ENCODE peak calls at places on chromosomes 1 and 21, in six cellular contexts. T is fibroblast of lung, N is PC-9, I is heart right ventricle, Y is neural progenitor cell, E is mammary epithelial cell. Q is an unnamed sample.

GRCh38 chr1:174965006-174965971 is 34.5 kb upstream of the CACYBP start:
- DNase-seq in T (no peak), N (no peak), I (no peak), Y (no peak), E (no peak), Q (no peak)

GRCh38 chr21:41250519-41250918 is 66.1 kb upstream of the FAM3B start:
- DNase-seq in T (peak), N (no peak), I (no peak), Y (no peak), E (peak), Q (no peak)

GRCh38 chr1:223667484-223668182 is 2.1 kb upstream of the CAPN8 start:
- DNase-seq in T (no peak), N (peak), I (no peak), Y (no peak), E (no peak), Q (no peak)

GRCh38 chr1:240237305-240237721 is 145.6 kb downstream of the FMN2 start:
- DNase-seq in T (peak), N (no peak), I (no peak), Y (no peak), E (no peak), Q (no peak)

GRCh38 chr21:39022901-39023693 is 160.2 kb downstream of the PSMG1 start:
- DNase-seq in T (peak), N (no peak), I (peak), Y (no peak), E (no peak), Q (no peak)

GRCh38 chr1:10745886-10746455 is 50.5 kb downstream of the CASZ1 start:
- DNase-seq in T (no peak), N (no peak), I (no peak), Y (no peak), E (no peak), Q (no peak)

GRCh38 chr1:206905295-206906164 is 8.3 kb downstream of the IL24 start:
- DNase-seq in T (peak), N (peak), I (no peak), Y (no peak), E (peak), Q (peak)

GRCh38 chr1:78884685-78885452 is 121.7 kb downstream of the ADGRL4 start:
- DNase-seq in T (peak), N (no peak), I (no peak), Y (peak), E (no peak), Q (no peak)

GRCh38 chr21:16569679-16570078 is 839.9 kb downstream of the USP25 start:
- DNase-seq in T (no peak), N (no peak), I (no peak), Y (no peak), E (no peak), Q (no peak)

GRCh38 chr1:17170571-17170970 is 34.4 kb upstream of the PADI1 start:
- DNase-seq in T (peak), N (no peak), I (no peak), Y (no peak), E (peak), Q (no peak)

GRCh38 chr1:100354971-100355394 is 2.7 kb downstream of the CDC14A start:
- DNase-seq in T (peak), N (peak), I (no peak), Y (peak), E (peak), Q (peak)

GRCh38 chr1:27589841-27590426 is 14.0 kb downstream of the AHDC1 start:
- DNase-seq in T (peak), N (no peak), I (peak), Y (no peak), E (no peak), Q (no peak)

GRCh38 chr1:50972766-50973165 is 2.7 kb downstream of the CDKN2C start:
- DNase-seq in T (peak), N (no peak), I (no peak), Y (no peak), E (peak), Q (no peak)

GRCh38 chr1:27633640-27634165 is 1.3 kb downstream of the FGR start:
- DNase-seq in T (no peak), N (no peak), I (no peak), Y (no peak), E (no peak), Q (no peak)

GRCh38 chr1:1087351-1088035 is 13.4 kb upstream of the RNF223 start:
- DNase-seq in T (no peak), N (no peak), I (no peak), Y (no peak), E (no peak), Q (no peak)

GRCh38 chr1:185426761-185427698 is 110.0 kb upstream of the IVNS1ABP start:
- DNase-seq in T (no peak), N (no peak), I (peak), Y (no peak), E (no peak), Q (no peak)

GRCh38 chr21:39700318-39700717 is 44.7 kb upstream of the IGSF5 start:
- DNase-seq in T (no peak), N (no peak), I (no peak), Y (no peak), E (no peak), Q (no peak)

GRCh38 chr1:200154069-200154767 is 126.7 kb downstream of the NR5A2 start:
- DNase-seq in T (no peak), N (no peak), I (no peak), Y (no peak), E (peak), Q (peak)

GRCh38 chr1:235671992-235672391 is 22.4 kb upstream of the GNG4 start:
- DNase-seq in T (no peak), N (no peak), I (no peak), Y (no peak), E (no peak), Q (no peak)

GRCh38 chr1:40736085-40736531 is 44.6 kb downstream of the NFYC start:
- DNase-seq in T (peak), N (no peak), I (no peak), Y (peak), E (peak), Q (peak)

GRCh38 chr1:31679676-31680230 is 24.1 kb downstream of the COL16A1 start:
- DNase-seq in T (no peak), N (no peak), I (no peak), Y (no peak), E (no peak), Q (no peak)

GRCh38 chr1:26239936-26240335 is 5.9 kb downstream of the CEP85 start:
- DNase-seq in T (no peak), N (no peak), I (no peak), Y (no peak), E (no peak), Q (no peak)

GRCh38 chr1:212595787-212596714 is 12.5 kb upstream of the ATF3 start:
- DNase-seq in T (peak), N (peak), I (no peak), Y (no peak), E (peak), Q (peak)

GRCh38 chr1:236403905-236404696 is 10.0 kb downstream of the EDARADD start:
- DNase-seq in T (no peak), N (no peak), I (no peak), Y (no peak), E (no peak), Q (no peak)

GRCh38 chr1:175222296-175222938 is 29.8 kb upstream of the KIAA0040 start:
- DNase-seq in T (no peak), N (no peak), I (no peak), Y (no peak), E (peak), Q (peak)

GRCh38 chr1:161218301-161219077 is 3.4 kb downstream of the FCER1G start:
- DNase-seq in T (no peak), N (no peak), I (no peak), Y (no peak), E (no peak), Q (no peak)

GRCh38 chr21:42319851-42320602 is 4.8 kb upstream of the TFF3 start:
- DNase-seq in T (no peak), N (no peak), I (no peak), Y (no peak), E (no peak), Q (no peak)

GRCh38 chr1:213723187-213723586 is 264.6 kb upstream of the PROX1 start:
- DNase-seq in T (no peak), N (no peak), I (no peak), Y (peak), E (no peak), Q (no peak)

GRCh38 chr1:41319803-41320711 is 41.2 kb upstream of the FOXO6 start:
- DNase-seq in T (no peak), N (no peak), I (peak), Y (no peak), E (no peak), Q (no peak)

GRCh38 chr1:95247607-95248006 is 13.6 kb downstream of the RWDD3 start:
- DNase-seq in T (no peak), N (no peak), I (no peak), Y (no peak), E (no peak), Q (no peak)

GRCh38 chr1:172671591-172671990 is 12.7 kb downstream of the FASLG start:
- DNase-seq in T (no peak), N (peak), I (no peak), Y (no peak), E (peak), Q (peak)

GRCh38 chr1:60425528-60425927 is 352.0 kb upstream of the C1orf87 start:
- DNase-seq in T (peak), N (no peak), I (no peak), Y (peak), E (no peak), Q (peak)

GRCh38 chr1:57485643-57486042 is 61.8 kb upstream of the DAB1 start:
- DNase-seq in T (peak), N (no peak), I (no peak), Y (no peak), E (peak), Q (no peak)

GRCh38 chr1:205766038-205766437 is 9.2 kb downstream of the RAB29 start:
- DNase-seq in T (no peak), N (no peak), I (no peak), Y (no peak), E (peak), Q (peak)

GRCh38 chr1:82161651-82162238 is 361.0 kb downstream of the ADGRL2 start:
- DNase-seq in T (peak), N (no peak), I (no peak), Y (no peak), E (no peak), Q (no peak)

GRCh38 chr1:180646093-180646492 is 14.3 kb downstream of the XPR1 start:
- DNase-seq in T (no peak), N (no peak), I (no peak), Y (no peak), E (no peak), Q (no peak)

GRCh38 chr21:36749935-36750578 is 51.1 kb downstream of the SIM2 start:
- DNase-seq in T (peak), N (no peak), I (no peak), Y (peak), E (no peak), Q (no peak)

GRCh38 chr1:7886346-7886745 is 33.5 kb upstream of the UTS2 start:
- DNase-seq in T (no peak), N (no peak), I (no peak), Y (no peak), E (peak), Q (peak)

GRCh38 chr1:12161662-12162458 is 4.9 kb upstream of the TNFRSF1B start:
- DNase-seq in T (peak), N (peak), I (peak), Y (no peak), E (peak), Q (peak)

GRCh38 chr1:182087951-182088350 is 26.4 kb upstream of the ZNF648 start:
- DNase-seq in T (no peak), N (peak), I (no peak), Y (no peak), E (peak), Q (peak)
- H3K27ac ChIP-seq in T (no peak), N (no peak), I (no peak), Y (no peak), E (peak), Q (peak)

DNA sequence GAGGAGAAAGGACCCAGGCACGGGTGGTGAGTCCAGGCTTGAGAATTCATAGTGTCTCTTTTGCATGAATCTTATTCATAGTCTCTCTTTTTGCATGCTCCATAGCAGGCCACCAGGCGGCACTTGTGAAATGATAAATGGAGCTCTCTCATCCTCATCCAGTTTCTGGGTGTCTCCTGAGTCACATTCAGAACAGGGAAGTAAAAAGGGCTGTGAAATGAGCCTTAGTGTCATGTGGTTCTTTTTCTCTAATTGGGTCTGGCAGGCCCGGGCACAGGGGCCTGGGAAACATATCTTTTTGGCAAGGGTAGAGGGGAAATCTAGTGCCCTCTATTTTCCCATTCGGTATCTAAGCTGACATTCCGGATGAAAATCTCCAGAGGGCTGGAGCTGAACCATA is 19.1 kb upstream of the NCF2 start:
- DNase-seq in T (peak), N (peak), I (peak), Y (peak), E (peak), Q (no peak)
- TF ChIP-seq CTCF in T (peak), N (peak), I (peak), Y (peak), E (peak), Q (no peak)

GRCh38 chr1:59178339-59178744 is 118.6 kb upstream of the FGGY start:
- DNase-seq in T (peak), N (no peak), I (peak), Y (no peak), E (no peak), Q (no peak)
- H3K27ac ChIP-seq in T (no peak), N (no peak), I (no peak), Y (no peak), E (no peak), Q (no peak)

DNA sequence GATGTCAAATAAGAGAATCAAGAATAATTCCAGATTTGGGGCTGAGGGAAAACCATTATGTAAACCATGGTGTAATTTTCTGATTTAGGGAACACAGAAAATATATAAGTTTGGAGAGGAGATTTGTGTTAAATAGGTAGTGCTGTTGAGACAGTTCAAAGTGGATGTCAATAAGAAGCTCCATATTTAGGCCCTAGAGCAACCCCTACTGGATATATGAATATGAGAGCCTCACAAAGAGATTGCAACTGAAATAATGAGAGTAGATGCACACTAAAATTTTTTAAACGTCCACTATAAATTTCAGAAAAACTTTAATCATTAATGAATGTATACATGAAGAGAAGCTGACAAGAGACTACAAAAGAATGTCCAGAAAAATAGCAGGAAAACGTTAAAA is 1447.8 kb upstream of the PRMT6 start:
- DNase-seq in T (no peak), N (peak), I (no peak), Y (no peak), E (no peak), Q (peak)
- TF ChIP-seq CTCF in T (no peak), N (peak), I (no peak), Y (peak), E (no peak), Q (no peak)

GRCh38 chr1:202201266-202201665 is 7.7 kb downstream of the LGR6 start:
- DNase-seq in T (no peak), N (no peak), I (no peak), Y (no peak), E (no peak), Q (no peak)

GRCh38 chr1:202202500-202203168 is 9.0 kb downstream of the LGR6 start:
- DNase-seq in T (no peak), N (no peak), I (peak), Y (no peak), E (no peak), Q (no peak)

GRCh38 chr1:202205523-202206190 is 12.1 kb downstream of the LGR6 start:
- DNase-seq in T (no peak), N (no peak), I (no peak), Y (peak), E (no peak), Q (no peak)

GRCh38 chr1:202204065-202204464 is 10.5 kb downstream of the LGR6 start:
- DNase-seq in T (no peak), N (no peak), I (no peak), Y (peak), E (no peak), Q (no peak)

GRCh38 chr1:202203238-202204039 is 9.8 kb downstream of the LGR6 start:
- DNase-seq in T (no peak), N (no peak), I (no peak), Y (no peak), E (no peak), Q (no peak)
- H3K27ac ChIP-seq in T (no peak), N (no peak), I (peak), Y (no peak), E (no peak), Q (peak)

GRCh38 chr1:73452522-73452921 is 745.5 kb downstream of the LRRIQ3 start:
- DNase-seq in T (no peak), N (no peak), I (no peak), Y (no peak), E (no peak), Q (no peak)
- TF ChIP-seq CTCF in T (no peak), N (peak), I (no peak), Y (peak), E (no peak), Q (no peak)

GRCh38 chr1:24150228-24151174 is 7.6 kb upstream of the IL22RA1 start:
- DNase-seq in T (peak), N (peak), I (peak), Y (peak), E (peak), Q (peak)
- H3K27ac ChIP-seq in T (no peak), N (no peak), I (no peak), Y (peak), E (peak), Q (peak)

DNA sequence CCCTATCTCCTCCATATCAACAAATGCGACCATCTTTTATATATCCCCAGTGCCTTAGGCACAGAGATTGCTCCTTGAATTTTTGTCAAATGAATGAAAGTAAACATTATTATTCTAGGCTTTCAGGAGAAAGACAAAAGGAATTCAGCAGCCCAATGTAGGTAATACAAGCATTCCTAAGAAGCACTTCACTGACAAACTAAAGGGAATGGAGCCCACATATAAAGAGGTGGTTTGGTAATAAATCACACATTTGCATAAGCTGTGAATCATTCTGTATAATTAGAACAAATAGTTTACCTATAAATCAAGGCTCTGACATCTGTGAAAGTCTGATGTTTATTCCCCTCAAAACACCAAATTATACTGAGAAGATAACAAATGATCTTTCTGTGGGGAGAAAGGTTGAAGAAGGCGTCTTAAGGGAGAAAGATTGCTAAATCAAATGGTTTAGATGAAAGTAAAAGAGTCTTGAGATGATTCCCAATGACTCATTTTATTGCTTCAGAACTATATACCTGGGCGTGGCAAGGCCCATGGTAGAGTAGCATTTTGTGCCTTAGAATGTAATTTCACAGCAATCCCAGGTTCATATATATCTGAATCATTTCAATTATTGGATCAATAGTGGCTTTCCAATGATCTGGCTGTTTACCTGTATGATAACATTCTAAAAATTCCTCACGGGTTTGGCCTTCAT is 558.1 kb downstream of the AGBL4 start:
- DNase-seq in T (no peak), N (no peak), I (no peak), Y (no peak), E (peak), Q (no peak)
- TF ChIP-seq CTCF in T (no peak), N (no peak), I (no peak), Y (no peak), E (no peak), Q (no peak)

Q was measured in RWPE1.